ENCODE peak calls at places on chromosomes 7 and 10, in four cellular contexts. D is K562, Q is A549, E is SK-N-SH. B is an unnamed sample.

GRCh38 chr7:83579740-83580139 is 69.2 kb downstream of the SEMA3E start:
- DNase-seq in E (no peak), D (no peak), Q (no peak), B (no peak)

GRCh38 chr10:60828489-60828852 is 50.2 kb downstream of the CDK1 start:
- DNase-seq in Q (no peak), E (no peak), D (no peak), B (no peak)

GRCh38 chr10:95445837-95446347 is 115.3 kb downstream of the SORBS1 start:
- DNase-seq in E (peak), D (peak), Q (peak), B (peak)

GRCh38 chr10:17001961-17002749 is 127.5 kb downstream of the CUBN start:
- DNase-seq in Q (no peak), E (no peak), D (no peak), B (no peak)

GRCh38 chr7:76396039-76396732 is 13.3 kb downstream of the SSC4D start:
- DNase-seq in E (no peak), Q (peak), D (no peak), B (no peak)

GRCh38 chr7:34041716-34042115 is 136.4 kb downstream of the BMPER start:
- DNase-seq in E (no peak), Q (no peak), D (no peak), B (no peak)

GRCh38 chr10:17647316-17647715 is 3.4 kb downstream of the STAM start:
- DNase-seq in D (no peak), E (no peak), Q (no peak), B (no peak)

GRCh38 chr7:158735935-158736334 is 31.3 kb upstream of the NCAPG2 start:
- DNase-seq in D (no peak), E (no peak), Q (no peak), B (no peak)

GRCh38 chr10:91464500-91464899 is 54.4 kb downstream of the HECTD2 start:
- DNase-seq in E (no peak), D (no peak), Q (no peak), B (no peak)

GRCh38 chr10:91465261-91465660 is 55.1 kb downstream of the HECTD2 start:
- DNase-seq in E (no peak), Q (no peak), D (no peak), B (no peak)

GRCh38 chr10:91467114-91467513 is 57.0 kb downstream of the HECTD2 start:
- DNase-seq in E (no peak), Q (no peak), D (no peak), B (no peak)

DNA sequence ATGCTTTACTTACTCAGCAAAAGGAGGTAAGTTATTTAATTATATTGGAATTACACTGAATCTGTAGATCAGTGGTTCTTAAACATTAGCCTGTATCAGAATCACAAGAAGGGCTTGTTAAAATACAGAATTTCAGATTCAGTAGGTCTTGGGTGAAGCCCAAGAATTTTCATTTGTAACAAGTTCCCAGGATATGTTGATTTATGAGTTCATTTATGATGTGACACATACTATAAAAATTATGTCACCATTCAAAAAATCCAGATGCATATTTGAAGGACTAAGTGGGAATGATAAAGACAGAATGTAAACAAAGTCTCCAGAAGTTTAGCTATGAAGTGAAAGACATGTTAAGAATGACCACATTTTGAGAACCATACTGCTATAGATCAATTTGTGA is 52.3 kb downstream of the HECTD2 start:
- DNase-seq in Q (no peak), E (no peak), D (no peak), B (no peak)
- TF ChIP-seq RAD21 in Q (no peak), E (no peak), D (no peak), B (no peak)

GRCh38 chr10:30963994-30964930 is 67.4 kb downstream of the ZNF438 start:
- DNase-seq in D (no peak), E (no peak), Q (no peak), B (no peak)
- TF ChIP-seq RAD21 in D (no peak), E (no peak), Q (no peak), B (no peak)

GRCh38 chr7:133301444-133301843 is 48.6 kb downstream of the EXOC4 start:
- DNase-seq in D (no peak), Q (no peak), E (no peak), B (no peak)
- TF ChIP-seq RAD21 in D (no peak), Q (no peak), E (no peak), B (no peak)

DNA sequence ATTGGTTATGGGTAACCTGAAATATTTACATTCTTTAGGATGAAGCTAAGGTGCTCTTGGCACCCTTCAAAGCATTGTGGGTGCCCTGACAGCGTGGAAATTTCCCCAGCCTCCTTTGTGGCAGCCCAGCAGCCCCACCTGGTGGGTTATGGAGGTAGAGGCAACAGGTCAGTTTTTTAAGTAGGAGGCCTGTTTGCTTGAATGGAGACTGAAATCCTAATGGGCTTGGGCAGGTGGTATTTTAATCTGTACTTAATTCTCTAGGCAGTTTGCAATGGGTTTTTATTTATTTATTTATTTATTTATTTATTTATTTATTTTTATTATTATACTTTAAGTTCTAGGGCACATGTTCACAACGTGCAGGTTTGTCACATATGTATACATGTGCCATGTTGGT is 139.4 kb downstream of the EPC1 start:
- DNase-seq in E (peak), D (peak), Q (peak), B (peak)
- TF ChIP-seq RAD21 in E (peak), D (peak), Q (peak), B (peak)

GRCh38 chr7:123570390-123571182 is 13.0 kb upstream of the NDUFA5 start:
- DNase-seq in D (no peak), E (no peak), Q (no peak), B (no peak)
- TF ChIP-seq RAD21 in D (no peak), E (no peak), Q (no peak), B (no peak)

GRCh38 chr10:22246680-22247391 is 29.0 kb upstream of the EBLN1 start:
- DNase-seq in D (no peak), E (no peak), Q (peak), B (peak)
- TF ChIP-seq RAD21 in D (no peak), E (no peak), Q (no peak), B (peak)

GRCh38 chr7:1533569-1534329 is 3.2 kb downstream of the MAFK start:
- DNase-seq in Q (peak), D (peak), E (peak), B (no peak)
- TF ChIP-seq RAD21 in Q (no peak), D (no peak), E (no peak), B (no peak)